ENCODE peak calls at places on chromosomes 7 and 10, in nine cellular contexts. D is progenitor cell of endocrine pancreas; W is OCI-M1; B is HCEC 1CT; N is stimulated activated CD8-positive, alpha-beta memory T cell treated with anti-CD3 and anti-CD28 coated beads, Interleukin-15, amount 100 ng/mL, for 24 hours; P is caudate nucleus; G is NCI-H460; K is activated naive CD4-positive, alpha-beta T cell; J is choroid plexus epithelial cell. I is an unnamed sample.

GRCh38 chr7:84085147-84085546 is 109.4 kb downstream of the SEMA3A start:
- DNase-seq in D (no peak), W (peak), B (peak), N (no peak), P (no peak), G (peak), K (no peak), J (peak), I (no peak)

GRCh38 chr7:134448359-134449229 is 10.3 kb downstream of the AKR1B1 start:
- DNase-seq in D (no peak), W (peak), B (peak), N (no peak), P (no peak), G (peak), K (no peak), J (peak), I (no peak)

GRCh38 chr7:100053201-100053600 is 3.6 kb downstream of the ZSCAN21 start:
- DNase-seq in D (no peak), W (peak), B (peak), N (no peak), P (peak), G (peak), K (no peak), J (peak), I (peak)

GRCh38 chr7:87627634-87627994 is 584 bp upstream of the RUNDC3B start:
- DNase-seq in D (peak), W (no peak), B (no peak), N (no peak), P (peak), G (no peak), K (no peak), J (no peak), I (no peak)

GRCh38 chr10:83212632-83213349 is 926.5 kb upstream of the GHITM start:
- DNase-seq in D (no peak), W (no peak), B (no peak), N (no peak), P (no peak), G (no peak), K (no peak), J (no peak), I (no peak)

GRCh38 chr10:48838830-48839229 is 100.8 kb downstream of the LRRC18 start:
- DNase-seq in D (no peak), W (no peak), B (no peak), N (no peak), P (no peak), G (no peak), K (no peak), J (no peak), I (no peak)

GRCh38 chr10:74925716-74926115 is 99.3 kb downstream of the KAT6B start:
- DNase-seq in D (no peak), W (no peak), B (no peak), N (no peak), P (no peak), G (no peak), K (no peak), J (no peak), I (no peak)

GRCh38 chr7:68684246-68684850 is 913.9 kb upstream of the AUTS2 start:
- DNase-seq in D (no peak), W (no peak), B (no peak), N (no peak), P (peak), G (no peak), K (no peak), J (no peak), I (peak)

GRCh38 chr7:108308913-108309312 is 147.3 kb downstream of the NRCAM start:
- DNase-seq in D (no peak), W (peak), B (peak), N (no peak), P (no peak), G (no peak), K (no peak), J (peak), I (no peak)

GRCh38 chr7:47337021-47337492 is 244.9 kb downstream of the TNS3 start:
- DNase-seq in D (no peak), W (no peak), B (no peak), N (no peak), P (no peak), G (no peak), K (no peak), J (no peak), I (no peak)

GRCh38 chr7:78197447-78197846 is 398.9 kb downstream of the PHTF2 start:
- DNase-seq in D (no peak), W (no peak), B (peak), N (no peak), P (no peak), G (no peak), K (no peak), J (peak), I (no peak)

GRCh38 chr7:151793531-151793935 is 83.4 kb downstream of the PRKAG2 start:
- DNase-seq in D (no peak), W (peak), B (no peak), N (no peak), P (no peak), G (no peak), K (no peak), J (no peak), I (no peak)

GRCh38 chr7:13989944-13990295 is 454 bp upstream of the ETV1 start:
- DNase-seq in D (no peak), W (peak), B (no peak), N (no peak), P (no peak), G (no peak), K (no peak), J (no peak), I (no peak)

GRCh38 chr7:29457141-29457561 is 106.5 kb upstream of the PRR15 start:
- DNase-seq in D (no peak), W (no peak), B (no peak), N (no peak), P (no peak), G (no peak), K (no peak), J (peak), I (no peak)

GRCh38 chr7:124856299-124856888 is 73.2 kb downstream of the POT1 start:
- DNase-seq in D (no peak), W (peak), B (peak), N (no peak), P (peak), G (peak), K (no peak), J (peak), I (no peak)

GRCh38 chr10:6008497-6009142 is 31.3 kb upstream of the IL15RA start:
- DNase-seq in D (no peak), W (no peak), B (no peak), N (no peak), P (no peak), G (no peak), K (no peak), J (no peak), I (no peak)

GRCh38 chr10:122062831-122063674 is 74.1 kb downstream of the TACC2 start:
- DNase-seq in D (peak), W (peak), B (peak), N (no peak), P (no peak), G (peak), K (no peak), J (peak), I (no peak)

GRCh38 chr7:47516985-47517590 is 64.8 kb downstream of the TNS3 start:
- DNase-seq in D (no peak), W (no peak), B (no peak), N (no peak), P (no peak), G (no peak), K (no peak), J (peak), I (no peak)

GRCh38 chr7:41117431-41117830 is 585.5 kb downstream of the INHBA start:
- DNase-seq in D (no peak), W (no peak), B (peak), N (no peak), P (no peak), G (no peak), K (no peak), J (no peak), I (no peak)

GRCh38 chr7:134947329-134947728 is 39.0 kb upstream of the AGBL3 start:
- DNase-seq in D (no peak), W (no peak), B (no peak), N (no peak), P (no peak), G (no peak), K (no peak), J (no peak), I (no peak)

GRCh38 chr7:34133983-34134782 is 228.8 kb downstream of the BMPER start:
- DNase-seq in D (peak), W (peak), B (peak), N (no peak), P (peak), G (peak), K (no peak), J (peak), I (peak)

I was measured in C1 segment of cervical spinal cord.